ENCODE peak calls at places on chromosomes 12 and 14, in four cellular contexts. One of them, this sample, is unnamed.

GRCh38 chr14:63893701-63894458 is 41.1 kb downstream of the SYNE2 start:
- DNase-seq in HS-27A: peak
- DNase-seq in NCI-H1417: no peak
- DNase-seq in astrocyte of the spinal cord: peak
- DNase-seq in this sample: peak

GRCh38 chr12:22190969-22191368 is 143.5 kb downstream of the ST8SIA1 start:
- DNase-seq in HS-27A: no peak
- DNase-seq in NCI-H1417: no peak
- DNase-seq in astrocyte of the spinal cord: no peak
- DNase-seq in this sample: no peak

GRCh38 chr12:72491399-72491798 is 219.2 kb downstream of the TRHDE start:
- DNase-seq in HS-27A: no peak
- DNase-seq in NCI-H1417: no peak
- DNase-seq in astrocyte of the spinal cord: no peak
- DNase-seq in this sample: no peak

GRCh38 chr14:68349900-68350323 is 443.0 kb downstream of the ZFP36L1 start:
- DNase-seq in HS-27A: no peak
- DNase-seq in NCI-H1417: peak
- DNase-seq in astrocyte of the spinal cord: peak
- DNase-seq in this sample: no peak

GRCh38 chr14:79514700-79515099 is 696.6 kb downstream of the DIO2 start:
- DNase-seq in HS-27A: peak
- DNase-seq in NCI-H1417: no peak
- DNase-seq in astrocyte of the spinal cord: peak
- DNase-seq in this sample: no peak

GRCh38 chr14:68160779-68161546 is 341.4 kb downstream of the RAD51B start:
- DNase-seq in HS-27A: no peak
- DNase-seq in NCI-H1417: no peak
- DNase-seq in astrocyte of the spinal cord: no peak
- DNase-seq in this sample: no peak

GRCh38 chr12:47881826-47882427 is 22.9 kb downstream of the VDR start:
- DNase-seq in HS-27A: peak
- DNase-seq in NCI-H1417: no peak
- DNase-seq in astrocyte of the spinal cord: peak
- DNase-seq in this sample: no peak

GRCh38 chr14:54669759-54670630 is 103.1 kb downstream of the SAMD4A start:
- DNase-seq in HS-27A: no peak
- DNase-seq in NCI-H1417: no peak
- DNase-seq in astrocyte of the spinal cord: peak
- DNase-seq in this sample: no peak

GRCh38 chr14:91945776-91946305 is 1.7 kb downstream of the FBLN5 start:
- DNase-seq in HS-27A: no peak
- DNase-seq in NCI-H1417: no peak
- DNase-seq in astrocyte of the spinal cord: no peak
- DNase-seq in this sample: no peak

GRCh38 chr14:93716410-93717221 is 71.7 kb downstream of the PRIMA1 start:
- DNase-seq in HS-27A: no peak
- DNase-seq in NCI-H1417: no peak
- DNase-seq in astrocyte of the spinal cord: no peak
- DNase-seq in this sample: no peak

GRCh38 chr12:88305491-88305890 is 163.4 kb downstream of the TMTC3 start:
- DNase-seq in HS-27A: no peak
- DNase-seq in NCI-H1417: no peak
- DNase-seq in astrocyte of the spinal cord: no peak
- DNase-seq in this sample: no peak

GRCh38 chr12:93521225-93521854 is 51.1 kb upstream of the SOCS2 start:
- DNase-seq in HS-27A: no peak
- DNase-seq in NCI-H1417: peak
- DNase-seq in astrocyte of the spinal cord: no peak
- DNase-seq in this sample: no peak

GRCh38 chr12:53696285-53696654 is 20.4 kb upstream of the ATP5MC2 start:
- DNase-seq in HS-27A: no peak
- DNase-seq in NCI-H1417: peak
- DNase-seq in astrocyte of the spinal cord: peak
- DNase-seq in this sample: peak

GRCh38 chr12:80175307-80175930 is 76.1 kb downstream of the OTOGL start:
- DNase-seq in HS-27A: no peak
- DNase-seq in NCI-H1417: no peak
- DNase-seq in astrocyte of the spinal cord: no peak
- DNase-seq in this sample: no peak

GRCh38 chr12:101761347-101761746 is 22.1 kb upstream of the SYCP3 start:
- DNase-seq in HS-27A: no peak
- DNase-seq in NCI-H1417: no peak
- DNase-seq in astrocyte of the spinal cord: no peak
- DNase-seq in this sample: no peak

GRCh38 chr14:88044782-88045446 is 40.0 kb downstream of the GPR65 start:
- DNase-seq in HS-27A: no peak
- DNase-seq in NCI-H1417: no peak
- DNase-seq in astrocyte of the spinal cord: no peak
- DNase-seq in this sample: no peak

GRCh38 chr14:74980398-74980745 is 22.3 kb upstream of the EIF2B2 start:
- DNase-seq in HS-27A: no peak
- DNase-seq in NCI-H1417: peak
- DNase-seq in astrocyte of the spinal cord: peak
- DNase-seq in this sample: no peak

GRCh38 chr12:68919581-68920239 is 13.3 kb downstream of the CPM start:
- DNase-seq in HS-27A: no peak
- DNase-seq in NCI-H1417: no peak
- DNase-seq in astrocyte of the spinal cord: no peak
- DNase-seq in this sample: no peak

GRCh38 chr12:57001448-57001906 is 4.9 kb downstream of the ZBTB39 start:
- DNase-seq in HS-27A: no peak
- DNase-seq in NCI-H1417: peak
- DNase-seq in astrocyte of the spinal cord: peak
- DNase-seq in this sample: peak

GRCh38 chr12:48750215-48750614 is 33.7 kb upstream of the CCNT1 start:
- DNase-seq in HS-27A: no peak
- DNase-seq in NCI-H1417: no peak
- DNase-seq in astrocyte of the spinal cord: peak
- DNase-seq in this sample: no peak

GRCh38 chr14:77979666-77980351 is 179.9 kb downstream of the ADCK1 start:
- DNase-seq in HS-27A: no peak
- DNase-seq in NCI-H1417: no peak
- DNase-seq in astrocyte of the spinal cord: peak
- DNase-seq in this sample: no peak

GRCh38 chr14:65170768-65171251 is 68.5 kb upstream of the MAX start:
- DNase-seq in HS-27A: no peak
- DNase-seq in NCI-H1417: peak
- DNase-seq in astrocyte of the spinal cord: peak
- DNase-seq in this sample: peak

GRCh38 chr12:75784591-75784990 is 247.0 kb downstream of the PHLDA1 start:
- DNase-seq in HS-27A: peak
- DNase-seq in NCI-H1417: no peak
- DNase-seq in astrocyte of the spinal cord: peak
- DNase-seq in this sample: no peak

GRCh38 chr14:34078117-34078743 is 127.4 kb upstream of the EGLN3 start:
- DNase-seq in HS-27A: no peak
- DNase-seq in NCI-H1417: no peak
- DNase-seq in astrocyte of the spinal cord: peak
- DNase-seq in this sample: no peak

GRCh38 chr14:104998801-104999200 is 13.2 kb downstream of the CLBA1 start:
- DNase-seq in HS-27A: no peak
- DNase-seq in NCI-H1417: no peak
- DNase-seq in astrocyte of the spinal cord: no peak
- DNase-seq in this sample: no peak

This sample was measured in pulmonary artery endothelial cell.